ENCODE peak calls at places on chromosomes 5 and 9, in six cellular contexts. One of them, this sample, is unnamed.

GRCh38 chr9:94002316-94003140 is 47.4 kb upstream of the BARX1 start:
- DNase-seq in kidney: no peak
- DNase-seq in CD8-positive, alpha-beta T cell: peak; percentile 19
- DNase-seq in SK-N-SH: peak; percentile 46
- DNase-seq in prostate gland: peak; percentile 20
- DNase-seq in fibroblast of lung: peak; percentile 62
- DNase-seq in this sample: no peak

GRCh38 chr9:131035548-131035947 is 26.6 kb downstream of the LAMC3 start:
- DNase-seq in kidney: no peak
- DNase-seq in CD8-positive, alpha-beta T cell: no peak
- DNase-seq in SK-N-SH: no peak
- DNase-seq in prostate gland: no peak
- DNase-seq in fibroblast of lung: no peak
- DNase-seq in this sample: no peak

GRCh38 chr5:128673411-128673957 is 135.4 kb upstream of the FBN2 start:
- DNase-seq in kidney: no peak
- DNase-seq in CD8-positive, alpha-beta T cell: no peak
- DNase-seq in SK-N-SH: no peak
- DNase-seq in prostate gland: no peak
- DNase-seq in fibroblast of lung: no peak
- DNase-seq in this sample: no peak

GRCh38 chr5:111777382-111777781 is 20.4 kb upstream of the NREP start:
- DNase-seq in kidney: no peak
- DNase-seq in CD8-positive, alpha-beta T cell: no peak
- DNase-seq in SK-N-SH: no peak
- DNase-seq in prostate gland: no peak
- DNase-seq in fibroblast of lung: no peak
- DNase-seq in this sample: no peak

GRCh38 chr9:79623799-79624721 is 52.3 kb downstream of the TLE4 start:
- DNase-seq in kidney: no peak
- DNase-seq in CD8-positive, alpha-beta T cell: peak; percentile 29
- DNase-seq in SK-N-SH: no peak
- DNase-seq in prostate gland: no peak
- DNase-seq in fibroblast of lung: no peak
- DNase-seq in this sample: peak; percentile 7

GRCh38 chr9:136143215-136144001 is 24.7 kb upstream of the TMEM250 start:
- DNase-seq in kidney: no peak
- DNase-seq in CD8-positive, alpha-beta T cell: no peak
- DNase-seq in SK-N-SH: peak; percentile 57
- DNase-seq in prostate gland: no peak
- DNase-seq in fibroblast of lung: peak; percentile 25
- DNase-seq in this sample: no peak

GRCh38 chr9:91166796-91167366 is 194.8 kb downstream of the AUH start:
- DNase-seq in kidney: no peak
- DNase-seq in CD8-positive, alpha-beta T cell: no peak
- DNase-seq in SK-N-SH: no peak
- DNase-seq in prostate gland: no peak
- DNase-seq in fibroblast of lung: no peak
- DNase-seq in this sample: no peak

GRCh38 chr9:120882935-120883607 is 6.1 kb upstream of the PHF19 start:
- DNase-seq in kidney: no peak
- DNase-seq in CD8-positive, alpha-beta T cell: no peak
- DNase-seq in SK-N-SH: no peak
- DNase-seq in prostate gland: no peak
- DNase-seq in fibroblast of lung: no peak
- DNase-seq in this sample: no peak

GRCh38 chr5:107618233-107618632 is 52.5 kb downstream of the EFNA5 start:
- DNase-seq in kidney: no peak
- DNase-seq in CD8-positive, alpha-beta T cell: no peak
- DNase-seq in SK-N-SH: no peak
- DNase-seq in prostate gland: no peak
- DNase-seq in fibroblast of lung: no peak
- DNase-seq in this sample: no peak

GRCh38 chr9:38358390-38359296 is 33.9 kb upstream of the ALDH1B1 start:
- DNase-seq in kidney: no peak
- DNase-seq in CD8-positive, alpha-beta T cell: no peak
- DNase-seq in SK-N-SH: no peak
- DNase-seq in prostate gland: no peak
- DNase-seq in fibroblast of lung: no peak
- DNase-seq in this sample: no peak

GRCh38 chr5:133336969-133337410 is 275.4 kb downstream of the FSTL4 start:
- DNase-seq in kidney: peak; percentile 35
- DNase-seq in CD8-positive, alpha-beta T cell: no peak
- DNase-seq in SK-N-SH: no peak
- DNase-seq in prostate gland: no peak
- DNase-seq in fibroblast of lung: no peak
- DNase-seq in this sample: no peak

GRCh38 chr9:70409280-70409679 is 5.2 kb downstream of the KLF9 start:
- DNase-seq in kidney: no peak
- DNase-seq in CD8-positive, alpha-beta T cell: no peak
- DNase-seq in SK-N-SH: no peak
- DNase-seq in prostate gland: no peak
- DNase-seq in fibroblast of lung: peak; percentile 54
- DNase-seq in this sample: no peak

GRCh38 chr5:143679777-143680176 is 132.2 kb upstream of the HMHB1 start:
- DNase-seq in kidney: no peak
- DNase-seq in CD8-positive, alpha-beta T cell: no peak
- DNase-seq in SK-N-SH: no peak
- DNase-seq in prostate gland: no peak
- DNase-seq in fibroblast of lung: no peak
- DNase-seq in this sample: no peak

GRCh38 chr9:14153310-14153720 is 160.6 kb downstream of the NFIB start:
- DNase-seq in kidney: no peak
- DNase-seq in CD8-positive, alpha-beta T cell: no peak
- DNase-seq in SK-N-SH: no peak
- DNase-seq in prostate gland: no peak
- DNase-seq in fibroblast of lung: peak; percentile 15
- DNase-seq in this sample: no peak

GRCh38 chr9:16985559-16986348 is 115.3 kb upstream of the BNC2 start:
- DNase-seq in kidney: no peak
- DNase-seq in CD8-positive, alpha-beta T cell: no peak
- DNase-seq in SK-N-SH: no peak
- DNase-seq in prostate gland: peak; percentile 6
- DNase-seq in fibroblast of lung: peak; percentile 87
- DNase-seq in this sample: no peak

GRCh38 chr9:110126986-110127864 is 80.7 kb downstream of the C9orf152 start:
- DNase-seq in kidney: peak; percentile 92
- DNase-seq in CD8-positive, alpha-beta T cell: no peak
- DNase-seq in SK-N-SH: no peak
- DNase-seq in prostate gland: no peak
- DNase-seq in fibroblast of lung: peak; percentile 97
- DNase-seq in this sample: no peak

GRCh38 chr9:133163559-133164208 is at the start of gene GBGT1:
- DNase-seq in kidney: peak; percentile 89
- DNase-seq in CD8-positive, alpha-beta T cell: peak; percentile 41
- DNase-seq in SK-N-SH: peak; percentile 90
- DNase-seq in prostate gland: no peak
- DNase-seq in fibroblast of lung: peak; percentile 8
- DNase-seq in this sample: peak; percentile 56

DNA sequence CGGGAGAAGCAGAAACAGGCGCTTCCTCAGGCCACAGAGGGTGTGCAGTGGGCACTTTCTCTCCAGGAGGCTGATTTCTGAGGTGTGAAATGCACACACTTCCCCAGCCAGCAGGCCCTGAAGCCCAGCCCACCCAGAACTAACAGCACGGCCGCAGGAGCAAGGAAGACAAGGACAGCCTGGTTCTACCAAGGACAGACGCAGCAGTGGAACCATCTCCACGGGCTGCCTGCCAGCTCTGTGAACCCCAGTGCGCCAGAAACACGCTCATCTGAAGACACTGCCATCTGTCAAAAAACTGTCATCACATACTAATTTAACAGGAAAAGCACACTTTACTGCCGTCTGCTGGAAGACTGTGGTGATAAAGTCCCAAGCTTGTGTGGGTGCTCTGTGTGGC is 40.7 kb downstream of the MAPK9 start:
- DNase-seq in kidney: peak; percentile 40
- DNase-seq in CD8-positive, alpha-beta T cell: no peak
- DNase-seq in SK-N-SH: no peak
- DNase-seq in prostate gland: no peak
- DNase-seq in fibroblast of lung: no peak
- DNase-seq in this sample: no peak
- H3K9me3 ChIP-seq in kidney: peaks cover 82% of the 10 kb centered on the region
- H3K9me3 ChIP-seq in CD8-positive, alpha-beta T cell: peaks cover 48% of the 10 kb centered on the region
- H3K9me3 ChIP-seq in SK-N-SH: peaks cover 15% of the 10 kb centered on the region
- H3K9me3 ChIP-seq in prostate gland: peaks cover 8% of the 10 kb centered on the region
- H3K9me3 ChIP-seq in fibroblast of lung: no peaks in the 10 kb centered on the region
- H3K9me3 ChIP-seq in this sample: peaks cover 74% of the 10 kb centered on the region

GRCh38 chr5:56481147-56481997 is 248.2 kb upstream of the ANKRD55 start:
- DNase-seq in kidney: peak; percentile 80
- DNase-seq in CD8-positive, alpha-beta T cell: peak; percentile 39
- DNase-seq in SK-N-SH: peak; percentile 70
- DNase-seq in prostate gland: peak; percentile 22
- DNase-seq in fibroblast of lung: peak; percentile 59
- DNase-seq in this sample: peak; percentile 62
- TF ChIP-seq CTCF in kidney: no peak
- TF ChIP-seq CTCF in CD8-positive, alpha-beta T cell: peak; percentile 13
- TF ChIP-seq CTCF in SK-N-SH: peak; percentile 35
- TF ChIP-seq CTCF in prostate gland: peak; percentile 3
- TF ChIP-seq CTCF in fibroblast of lung: peak; percentile 53
- TF ChIP-seq CTCF in this sample: peak; percentile 46

GRCh38 chr5:177131352-177131710 is 2.2 kb upstream of the NSD1 start:
- DNase-seq in kidney: peak; percentile 57
- DNase-seq in CD8-positive, alpha-beta T cell: no peak
- DNase-seq in SK-N-SH: no peak
- DNase-seq in prostate gland: no peak
- DNase-seq in fibroblast of lung: no peak
- DNase-seq in this sample: no peak
- H3K9me3 ChIP-seq in kidney: no peaks in the 10 kb centered on the region
- H3K9me3 ChIP-seq in CD8-positive, alpha-beta T cell: no peaks in the 10 kb centered on the region
- H3K9me3 ChIP-seq in SK-N-SH: no peaks in the 10 kb centered on the region
- H3K9me3 ChIP-seq in prostate gland: no peaks in the 10 kb centered on the region
- H3K9me3 ChIP-seq in fibroblast of lung: no peaks in the 10 kb centered on the region
- H3K9me3 ChIP-seq in this sample: no peaks in the 10 kb centered on the region

GRCh38 chr9:36113999-36114398 is 22.5 kb upstream of the GLIPR2 start:
- DNase-seq in kidney: no peak
- DNase-seq in CD8-positive, alpha-beta T cell: no peak
- DNase-seq in SK-N-SH: no peak
- DNase-seq in prostate gland: no peak
- DNase-seq in fibroblast of lung: no peak
- DNase-seq in this sample: no peak

GRCh38 chr9:36112516-36112915 is 24.0 kb upstream of the GLIPR2 start:
- DNase-seq in kidney: no peak
- DNase-seq in CD8-positive, alpha-beta T cell: no peak
- DNase-seq in SK-N-SH: no peak
- DNase-seq in prostate gland: no peak
- DNase-seq in fibroblast of lung: no peak
- DNase-seq in this sample: no peak

DNA sequence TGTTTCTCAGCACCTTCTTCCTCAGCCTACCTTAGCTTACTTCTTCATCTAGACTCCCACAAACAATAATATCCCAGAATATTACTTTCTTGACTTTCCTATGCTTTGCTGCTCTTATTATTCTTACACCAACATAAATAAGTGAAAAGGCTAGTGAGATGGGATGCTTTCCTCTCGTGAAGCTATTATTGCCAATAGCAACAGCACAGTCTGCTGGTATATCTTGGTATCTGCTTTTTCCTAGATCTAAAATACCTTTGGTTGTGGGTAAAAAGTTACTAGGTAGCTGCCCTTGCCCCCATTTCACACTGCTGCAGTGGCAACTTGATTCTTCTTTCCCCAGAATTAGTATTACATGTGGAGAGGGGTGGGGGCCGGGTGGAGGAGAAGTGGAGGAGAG is 26.1 kb upstream of the GLIPR2 start:
- DNase-seq in kidney: no peak
- DNase-seq in CD8-positive, alpha-beta T cell: no peak
- DNase-seq in SK-N-SH: no peak
- DNase-seq in prostate gland: no peak
- DNase-seq in fibroblast of lung: peak; percentile 14
- DNase-seq in this sample: no peak
- TF ChIP-seq CTCF in kidney: no peak
- TF ChIP-seq CTCF in CD8-positive, alpha-beta T cell: no peak
- TF ChIP-seq CTCF in SK-N-SH: peak; percentile 40
- TF ChIP-seq CTCF in prostate gland: no peak
- TF ChIP-seq CTCF in fibroblast of lung: peak; percentile 36
- TF ChIP-seq CTCF in this sample: no peak

DNA sequence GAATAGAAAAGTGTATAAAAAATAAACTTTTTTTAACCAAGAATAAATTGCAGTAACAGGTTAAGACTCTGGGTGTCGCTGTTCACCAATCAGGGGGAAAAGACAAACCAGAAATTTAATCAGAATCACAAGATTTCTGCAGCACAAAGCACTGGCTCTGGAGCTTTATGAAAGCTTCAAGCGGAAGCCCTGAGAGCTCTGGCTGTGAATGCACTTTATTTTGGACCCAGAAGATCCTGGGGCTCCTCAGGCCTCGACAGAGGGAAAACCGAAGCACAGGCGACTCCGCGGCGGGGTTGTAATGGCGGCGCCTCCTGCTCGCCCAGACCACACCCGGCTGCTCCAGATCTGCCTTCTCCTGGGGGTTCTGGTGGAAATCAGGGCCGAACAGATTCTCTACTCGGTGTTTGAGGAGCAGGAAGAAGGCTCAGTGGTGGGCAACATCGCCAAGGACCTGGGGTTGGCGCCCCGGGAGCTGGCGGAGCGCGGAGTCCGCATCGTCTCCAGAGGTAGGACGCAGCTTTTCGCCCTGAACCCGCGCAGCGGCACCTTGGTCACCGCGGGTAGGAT is at the start of gene PCDHGA4:
- DNase-seq in kidney: no peak
- DNase-seq in CD8-positive, alpha-beta T cell: no peak
- DNase-seq in SK-N-SH: no peak
- DNase-seq in prostate gland: no peak
- DNase-seq in fibroblast of lung: peak; percentile 37
- DNase-seq in this sample: no peak
- H3K9me3 ChIP-seq in kidney: peaks cover 71% of the 10 kb centered on the region
- H3K9me3 ChIP-seq in CD8-positive, alpha-beta T cell: peaks cover 8% of the 10 kb centered on the region
- H3K9me3 ChIP-seq in SK-N-SH: no peaks in the 10 kb centered on the region
- H3K9me3 ChIP-seq in prostate gland: no peaks in the 10 kb centered on the region
- H3K9me3 ChIP-seq in fibroblast of lung: no peaks in the 10 kb centered on the region
- H3K9me3 ChIP-seq in this sample: peaks cover 27% of the 10 kb centered on the region

GRCh38 chr5:118628672-118629354 is 359.5 kb downstream of the DTWD2 start:
- DNase-seq in kidney: no peak
- DNase-seq in CD8-positive, alpha-beta T cell: no peak
- DNase-seq in SK-N-SH: no peak
- DNase-seq in prostate gland: no peak
- DNase-seq in fibroblast of lung: no peak
- DNase-seq in this sample: no peak
- TF ChIP-seq CTCF in kidney: no peak
- TF ChIP-seq CTCF in CD8-positive, alpha-beta T cell: no peak
- TF ChIP-seq CTCF in SK-N-SH: no peak
- TF ChIP-seq CTCF in prostate gland: no peak
- TF ChIP-seq CTCF in fibroblast of lung: no peak
- TF ChIP-seq CTCF in this sample: no peak